ENCODE peak calls at places on chromosome 4, in ten cellular contexts. One of them, this sample, is unnamed.

GRCh38 chr4:5940470-5941203 is 47.8 kb upstream of the CRMP1 start:
- DNase-seq in CD4-positive, alpha-beta T cell: no peak
- DNase-seq in glutamatergic neuron: no peak
- DNase-seq in stomach: no peak
- DNase-seq in type B pancreatic cell: no peak
- DNase-seq in neural progenitor cell: peak; percentile 46
- DNase-seq in SK-N-SH: no peak
- DNase-seq in spleen: peak; percentile 42
- DNase-seq in GM13977: no peak
- DNase-seq in fibroblast of mammary gland: peak; percentile 15
- DNase-seq in this sample: no peak

GRCh38 chr4:66855956-66856355 is 689.3 kb downstream of the CENPC start:
- DNase-seq in CD4-positive, alpha-beta T cell: no peak
- DNase-seq in glutamatergic neuron: no peak
- DNase-seq in stomach: no peak
- DNase-seq in type B pancreatic cell: no peak
- DNase-seq in neural progenitor cell: no peak
- DNase-seq in SK-N-SH: no peak
- DNase-seq in spleen: no peak
- DNase-seq in GM13977: no peak
- DNase-seq in fibroblast of mammary gland: peak; percentile 0
- DNase-seq in this sample: no peak

GRCh38 chr4:93182722-93183121 is 645.8 kb upstream of the ATOH1 start:
- DNase-seq in CD4-positive, alpha-beta T cell: no peak
- DNase-seq in glutamatergic neuron: no peak
- DNase-seq in stomach: peak; percentile 71
- DNase-seq in type B pancreatic cell: no peak
- DNase-seq in neural progenitor cell: no peak
- DNase-seq in SK-N-SH: no peak
- DNase-seq in spleen: no peak
- DNase-seq in GM13977: no peak
- DNase-seq in fibroblast of mammary gland: no peak
- DNase-seq in this sample: no peak

GRCh38 chr4:153260152-153260551 is 55.9 kb downstream of the TRIM2 start:
- DNase-seq in CD4-positive, alpha-beta T cell: no peak
- DNase-seq in glutamatergic neuron: no peak
- DNase-seq in stomach: no peak
- DNase-seq in type B pancreatic cell: no peak
- DNase-seq in neural progenitor cell: peak; percentile 38
- DNase-seq in SK-N-SH: no peak
- DNase-seq in spleen: no peak
- DNase-seq in GM13977: no peak
- DNase-seq in fibroblast of mammary gland: no peak
- DNase-seq in this sample: no peak

GRCh38 chr4:28523791-28524190 is 1663.2 kb downstream of the STIM2 start:
- DNase-seq in CD4-positive, alpha-beta T cell: no peak
- DNase-seq in glutamatergic neuron: no peak
- DNase-seq in stomach: no peak
- DNase-seq in type B pancreatic cell: no peak
- DNase-seq in neural progenitor cell: no peak
- DNase-seq in SK-N-SH: no peak
- DNase-seq in spleen: no peak
- DNase-seq in GM13977: no peak
- DNase-seq in fibroblast of mammary gland: no peak
- DNase-seq in this sample: no peak

GRCh38 chr4:55087016-55087929 is 38.1 kb downstream of the KDR start:
- DNase-seq in CD4-positive, alpha-beta T cell: no peak
- DNase-seq in glutamatergic neuron: no peak
- DNase-seq in stomach: no peak
- DNase-seq in type B pancreatic cell: no peak
- DNase-seq in neural progenitor cell: no peak
- DNase-seq in SK-N-SH: peak; percentile 61
- DNase-seq in spleen: no peak
- DNase-seq in GM13977: no peak
- DNase-seq in fibroblast of mammary gland: peak; percentile 22
- DNase-seq in this sample: no peak

GRCh38 chr4:87204559-87204958 is 15.9 kb downstream of the KLHL8 start:
- DNase-seq in CD4-positive, alpha-beta T cell: no peak
- DNase-seq in glutamatergic neuron: no peak
- DNase-seq in stomach: no peak
- DNase-seq in type B pancreatic cell: no peak
- DNase-seq in neural progenitor cell: no peak
- DNase-seq in SK-N-SH: peak; percentile 27
- DNase-seq in spleen: no peak
- DNase-seq in GM13977: no peak
- DNase-seq in fibroblast of mammary gland: no peak
- DNase-seq in this sample: no peak

GRCh38 chr4:121221201-121221600 is 57.1 kb upstream of the TNIP3 start:
- DNase-seq in CD4-positive, alpha-beta T cell: no peak
- DNase-seq in glutamatergic neuron: no peak
- DNase-seq in stomach: no peak
- DNase-seq in type B pancreatic cell: no peak
- DNase-seq in neural progenitor cell: no peak
- DNase-seq in SK-N-SH: no peak
- DNase-seq in spleen: no peak
- DNase-seq in GM13977: no peak
- DNase-seq in fibroblast of mammary gland: no peak
- DNase-seq in this sample: no peak

GRCh38 chr4:97548186-97548585 is 595.1 kb downstream of the STPG2 start:
- DNase-seq in CD4-positive, alpha-beta T cell: no peak
- DNase-seq in glutamatergic neuron: no peak
- DNase-seq in stomach: no peak
- DNase-seq in type B pancreatic cell: no peak
- DNase-seq in neural progenitor cell: no peak
- DNase-seq in SK-N-SH: no peak
- DNase-seq in spleen: no peak
- DNase-seq in GM13977: peak; percentile 5
- DNase-seq in fibroblast of mammary gland: no peak
- DNase-seq in this sample: no peak

GRCh38 chr4:53015681-53016080 is 153.6 kb downstream of the RASL11B start:
- DNase-seq in CD4-positive, alpha-beta T cell: no peak
- DNase-seq in glutamatergic neuron: peak; percentile 60
- DNase-seq in stomach: no peak
- DNase-seq in type B pancreatic cell: no peak
- DNase-seq in neural progenitor cell: peak; percentile 66
- DNase-seq in SK-N-SH: peak; percentile 36
- DNase-seq in spleen: no peak
- DNase-seq in GM13977: no peak
- DNase-seq in fibroblast of mammary gland: peak; percentile 74
- DNase-seq in this sample: no peak

GRCh38 chr4:66023061-66023460 is 352.8 kb upstream of the EPHA5 start:
- DNase-seq in CD4-positive, alpha-beta T cell: no peak
- DNase-seq in glutamatergic neuron: no peak
- DNase-seq in stomach: no peak
- DNase-seq in type B pancreatic cell: no peak
- DNase-seq in neural progenitor cell: no peak
- DNase-seq in SK-N-SH: no peak
- DNase-seq in spleen: no peak
- DNase-seq in GM13977: no peak
- DNase-seq in fibroblast of mammary gland: no peak
- DNase-seq in this sample: no peak

GRCh38 chr4:76867880-76868655 is 29.9 kb downstream of the SOWAHB start:
- DNase-seq in CD4-positive, alpha-beta T cell: no peak
- DNase-seq in glutamatergic neuron: no peak
- DNase-seq in stomach: peak; percentile 51
- DNase-seq in type B pancreatic cell: no peak
- DNase-seq in neural progenitor cell: peak; percentile 35
- DNase-seq in SK-N-SH: no peak
- DNase-seq in spleen: no peak
- DNase-seq in GM13977: no peak
- DNase-seq in fibroblast of mammary gland: no peak
- DNase-seq in this sample: no peak

GRCh38 chr4:107069049-107069448 is 32.9 kb upstream of the DKK2 start:
- DNase-seq in CD4-positive, alpha-beta T cell: no peak
- DNase-seq in glutamatergic neuron: no peak
- DNase-seq in stomach: no peak
- DNase-seq in type B pancreatic cell: no peak
- DNase-seq in neural progenitor cell: no peak
- DNase-seq in SK-N-SH: no peak
- DNase-seq in spleen: no peak
- DNase-seq in GM13977: peak; percentile 20
- DNase-seq in fibroblast of mammary gland: peak; percentile 84
- DNase-seq in this sample: no peak

GRCh38 chr4:146790515-146790914 is 151.8 kb downstream of the POU4F2 start:
- DNase-seq in CD4-positive, alpha-beta T cell: no peak
- DNase-seq in glutamatergic neuron: no peak
- DNase-seq in stomach: no peak
- DNase-seq in type B pancreatic cell: no peak
- DNase-seq in neural progenitor cell: no peak
- DNase-seq in SK-N-SH: no peak
- DNase-seq in spleen: no peak
- DNase-seq in GM13977: no peak
- DNase-seq in fibroblast of mammary gland: no peak
- DNase-seq in this sample: no peak

GRCh38 chr4:139763668-139764067 is 98.0 kb downstream of the MGST2 start:
- DNase-seq in CD4-positive, alpha-beta T cell: no peak
- DNase-seq in glutamatergic neuron: no peak
- DNase-seq in stomach: no peak
- DNase-seq in type B pancreatic cell: no peak
- DNase-seq in neural progenitor cell: no peak
- DNase-seq in SK-N-SH: peak; percentile 25
- DNase-seq in spleen: no peak
- DNase-seq in GM13977: no peak
- DNase-seq in fibroblast of mammary gland: no peak
- DNase-seq in this sample: no peak

GRCh38 chr4:150337709-150338108 is 244.2 kb upstream of the MAB21L2 start:
- DNase-seq in CD4-positive, alpha-beta T cell: no peak
- DNase-seq in glutamatergic neuron: no peak
- DNase-seq in stomach: no peak
- DNase-seq in type B pancreatic cell: no peak
- DNase-seq in neural progenitor cell: no peak
- DNase-seq in SK-N-SH: no peak
- DNase-seq in spleen: no peak
- DNase-seq in GM13977: no peak
- DNase-seq in fibroblast of mammary gland: no peak
- DNase-seq in this sample: no peak

GRCh38 chr4:145482209-145483021 is 762 bp downstream of the SMAD1 start:
- DNase-seq in CD4-positive, alpha-beta T cell: no peak
- DNase-seq in glutamatergic neuron: peak; percentile 64
- DNase-seq in stomach: peak; percentile 55
- DNase-seq in type B pancreatic cell: peak; percentile 72
- DNase-seq in neural progenitor cell: peak; percentile 77
- DNase-seq in SK-N-SH: peak; percentile 78
- DNase-seq in spleen: peak; percentile 80
- DNase-seq in GM13977: peak; percentile 66
- DNase-seq in fibroblast of mammary gland: peak; percentile 78
- DNase-seq in this sample: peak; percentile 84
- TF ChIP-seq CTCF in CD4-positive, alpha-beta T cell: no peak
- TF ChIP-seq CTCF in glutamatergic neuron: no peak
- TF ChIP-seq CTCF in stomach: no peak
- TF ChIP-seq CTCF in type B pancreatic cell: peak; percentile 15
- TF ChIP-seq CTCF in neural progenitor cell: no peak
- TF ChIP-seq CTCF in SK-N-SH: no peak
- TF ChIP-seq CTCF in spleen: no peak
- TF ChIP-seq CTCF in GM13977: no peak
- TF ChIP-seq CTCF in fibroblast of mammary gland: no peak
- TF ChIP-seq CTCF in this sample: peak; percentile 24

DNA sequence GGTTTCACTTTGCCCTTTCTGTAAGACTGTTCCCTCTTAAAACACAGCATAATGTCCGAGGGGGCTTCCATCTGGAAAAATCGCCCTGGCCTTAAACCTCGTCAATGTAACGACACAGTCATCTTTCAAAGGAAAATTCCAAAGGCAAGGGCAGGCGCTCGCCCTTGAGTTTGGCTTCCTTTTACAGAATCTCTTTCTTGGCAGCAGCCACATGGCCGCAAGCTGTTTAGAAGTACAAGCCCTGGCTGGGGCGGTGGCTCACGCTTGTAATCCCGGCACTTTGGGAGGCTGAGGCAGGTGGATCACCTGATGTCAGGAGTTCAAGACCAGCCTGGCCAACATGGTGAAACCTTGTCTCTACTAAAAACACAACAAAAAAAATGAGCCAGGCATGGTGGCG is 27.1 kb upstream of the GRPEL1 start:
- DNase-seq in CD4-positive, alpha-beta T cell: no peak
- DNase-seq in glutamatergic neuron: no peak
- DNase-seq in stomach: no peak
- DNase-seq in type B pancreatic cell: no peak
- DNase-seq in neural progenitor cell: no peak
- DNase-seq in SK-N-SH: no peak
- DNase-seq in spleen: no peak
- DNase-seq in GM13977: no peak
- DNase-seq in fibroblast of mammary gland: no peak
- DNase-seq in this sample: no peak
- TF ChIP-seq CTCF in CD4-positive, alpha-beta T cell: no peak
- TF ChIP-seq CTCF in glutamatergic neuron: no peak
- TF ChIP-seq CTCF in stomach: no peak
- TF ChIP-seq CTCF in type B pancreatic cell: no peak
- TF ChIP-seq CTCF in neural progenitor cell: no peak
- TF ChIP-seq CTCF in SK-N-SH: no peak
- TF ChIP-seq CTCF in spleen: no peak
- TF ChIP-seq CTCF in GM13977: no peak
- TF ChIP-seq CTCF in fibroblast of mammary gland: no peak
- TF ChIP-seq CTCF in this sample: no peak

DNA sequence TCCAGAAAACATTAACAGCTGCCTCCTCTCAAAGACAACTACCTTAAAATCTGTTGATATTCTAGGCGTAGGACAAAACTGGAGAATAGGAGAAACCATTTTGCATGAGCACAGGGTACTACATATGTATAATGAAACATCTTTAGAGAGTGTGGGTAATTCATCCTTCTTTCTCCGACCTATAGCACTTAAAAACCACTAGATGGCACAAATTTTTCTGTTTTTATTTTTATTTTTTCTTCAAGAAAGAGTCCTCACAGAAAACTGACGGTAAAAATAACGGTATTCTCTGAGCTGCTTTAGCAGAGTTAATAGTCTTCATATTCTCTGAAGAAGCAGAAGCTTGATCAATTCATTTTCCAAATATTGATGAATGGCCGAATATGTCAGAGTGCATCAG is 14.6 kb downstream of the SMIM31 start:
- DNase-seq in CD4-positive, alpha-beta T cell: no peak
- DNase-seq in glutamatergic neuron: no peak
- DNase-seq in stomach: no peak
- DNase-seq in type B pancreatic cell: no peak
- DNase-seq in neural progenitor cell: no peak
- DNase-seq in SK-N-SH: no peak
- DNase-seq in spleen: no peak
- DNase-seq in GM13977: no peak
- DNase-seq in fibroblast of mammary gland: peak; percentile 16
- DNase-seq in this sample: no peak
- TF ChIP-seq CTCF in CD4-positive, alpha-beta T cell: no peak
- TF ChIP-seq CTCF in glutamatergic neuron: peak; percentile 55
- TF ChIP-seq CTCF in stomach: no peak
- TF ChIP-seq CTCF in type B pancreatic cell: peak; percentile 74
- TF ChIP-seq CTCF in neural progenitor cell: peak; percentile 61
- TF ChIP-seq CTCF in SK-N-SH: peak; percentile 63
- TF ChIP-seq CTCF in spleen: no peak
- TF ChIP-seq CTCF in GM13977: peak; percentile 41
- TF ChIP-seq CTCF in fibroblast of mammary gland: peak; percentile 44
- TF ChIP-seq CTCF in this sample: peak; percentile 52

DNA sequence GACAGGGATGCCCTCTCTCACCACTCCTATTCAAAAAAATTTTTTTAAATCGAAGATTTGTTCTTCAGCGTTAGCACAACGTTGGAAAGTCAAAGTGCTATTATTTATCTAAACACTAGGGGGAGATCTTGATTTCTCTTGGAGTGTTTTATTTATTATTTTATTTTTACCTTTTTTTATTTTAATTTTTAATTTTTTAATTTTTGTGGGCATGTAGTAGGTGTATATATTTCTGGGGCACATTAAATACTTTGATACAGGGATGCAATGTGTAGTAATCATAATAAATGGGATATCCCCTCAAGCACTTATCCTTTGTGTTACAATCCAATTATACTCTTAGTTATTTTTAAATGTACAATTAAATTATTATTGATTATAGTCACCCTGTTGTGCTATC is 37.4 kb upstream of the SLC10A4 start:
- DNase-seq in CD4-positive, alpha-beta T cell: no peak
- DNase-seq in glutamatergic neuron: no peak
- DNase-seq in stomach: no peak
- DNase-seq in type B pancreatic cell: no peak
- DNase-seq in neural progenitor cell: no peak
- DNase-seq in SK-N-SH: no peak
- DNase-seq in spleen: no peak
- DNase-seq in GM13977: no peak
- DNase-seq in fibroblast of mammary gland: peak; percentile 33
- DNase-seq in this sample: no peak
- TF ChIP-seq CTCF in CD4-positive, alpha-beta T cell: peak; percentile 74
- TF ChIP-seq CTCF in glutamatergic neuron: peak; percentile 78
- TF ChIP-seq CTCF in stomach: no peak
- TF ChIP-seq CTCF in type B pancreatic cell: peak; percentile 80
- TF ChIP-seq CTCF in neural progenitor cell: peak; percentile 60
- TF ChIP-seq CTCF in SK-N-SH: peak; percentile 62
- TF ChIP-seq CTCF in spleen: peak; percentile 55
- TF ChIP-seq CTCF in GM13977: peak; percentile 32
- TF ChIP-seq CTCF in fibroblast of mammary gland: peak; percentile 52
- TF ChIP-seq CTCF in this sample: peak; percentile 64